ENCODE peak calls at places on chromosomes 2 and 18, in six cellular contexts. Y is vagina; X is HT1080; J is HFFc6; E is activated CD4-positive, CD25-positive, alpha-beta regulatory T cell; D is effector CD8-positive, alpha-beta T cell. Q is an unnamed sample.

GRCh38 chr2:138267902-138268254 is 233.7 kb upstream of the SPOPL start:
- DNase-seq in D (no peak), E (no peak), Y (no peak), J (no peak), X (no peak), Q (no peak)

GRCh38 chr2:203782262-203782976 is 76.0 kb downstream of the CD28 start:
- DNase-seq in D (peak), Y (no peak), J (peak), X (peak), E (peak), Q (peak)

GRCh38 chr2:170818294-170819104 is 1.8 kb downstream of the GAD1 start:
- DNase-seq in E (no peak), J (no peak), D (no peak), X (no peak), Y (no peak), Q (peak)

GRCh38 chr2:2662037-2662846 is 331.2 kb upstream of the MYT1L start:
- DNase-seq in X (no peak), D (no peak), E (no peak), Y (no peak), J (no peak), Q (no peak)

GRCh38 chr2:121359937-121360565 is 75.0 kb upstream of the TFCP2L1 start:
- DNase-seq in D (no peak), J (no peak), X (no peak), Y (no peak), E (no peak), Q (no peak)

GRCh38 chr2:120066708-120067547 is 54.1 kb downstream of the EPB41L5 start:
- DNase-seq in Y (no peak), J (no peak), X (no peak), E (no peak), D (no peak), Q (no peak)

GRCh38 chr2:15040429-15041084 is 408.0 kb downstream of the LRATD1 start:
- DNase-seq in D (no peak), E (no peak), X (no peak), J (no peak), Y (no peak), Q (no peak)

GRCh38 chr2:26399781-26400376 is 1.8 kb upstream of the DRC1 start:
- DNase-seq in Y (no peak), J (no peak), E (no peak), D (no peak), X (no peak), Q (no peak)

GRCh38 chr2:41400057-41400665 is 647.7 kb upstream of the PKDCC start:
- DNase-seq in Y (no peak), J (no peak), E (no peak), X (peak), D (no peak), Q (peak)

GRCh38 chr18:69759046-69759445 is 188.6 kb downstream of the CD226 start:
- DNase-seq in E (no peak), X (no peak), D (no peak), J (no peak), Y (no peak), Q (no peak)

GRCh38 chr2:206790311-206790935 is 25.0 kb downstream of the FASTKD2 start:
- DNase-seq in X (no peak), D (no peak), Y (no peak), E (no peak), J (peak), Q (no peak)

GRCh38 chr18:12309683-12310198 is 1.7 kb downstream of the TUBB6 start:
- DNase-seq in Y (peak), J (peak), X (no peak), D (no peak), E (no peak), Q (no peak)

GRCh38 chr2:196230051-196230450 is 58.7 kb upstream of the STK17B start:
- DNase-seq in E (no peak), D (no peak), J (no peak), Y (no peak), X (no peak), Q (no peak)

GRCh38 chr2:40653829-40654228 is 201.9 kb upstream of the SLC8A1 start:
- DNase-seq in D (no peak), Y (no peak), X (peak), E (no peak), J (peak), Q (no peak)

GRCh38 chr2:201362396-201362795 is 5.3 kb upstream of the FLACC1 start:
- DNase-seq in J (peak), E (no peak), D (no peak), X (peak), Y (no peak), Q (no peak)

GRCh38 chr2:13006829-13007715 is 290.3 kb downstream of the TRIB2 start:
- DNase-seq in D (peak), E (peak), J (peak), X (peak), Y (no peak), Q (peak)

GRCh38 chr18:43664487-43665008 is 387.3 kb upstream of the SYT4 start:
- DNase-seq in E (no peak), J (no peak), Y (no peak), X (no peak), D (no peak), Q (no peak)

GRCh38 chr2:111157798-111158197 is 37.1 kb downstream of the BCL2L11 start:
- DNase-seq in J (no peak), E (no peak), Y (no peak), D (no peak), X (no peak), Q (no peak)

GRCh38 chr18:4319738-4320677 is 135.1 kb downstream of the DLGAP1 start:
- DNase-seq in X (no peak), E (no peak), D (no peak), J (no peak), Y (no peak), Q (no peak)

GRCh38 chr2:218311543-218311884 is 19.2 kb upstream of the TMBIM1 start:
- DNase-seq in Y (no peak), J (no peak), E (no peak), D (no peak), X (no peak), Q (no peak)

GRCh38 chr2:216665717-216666116 is 29.6 kb downstream of the IGFBP5 start:
- DNase-seq in Y (no peak), D (no peak), E (no peak), J (no peak), X (no peak), Q (peak)

GRCh38 chr2:157838442-157839161 is 37.5 kb downstream of the ACVR1 start:
- DNase-seq in E (no peak), J (peak), X (peak), Y (no peak), D (no peak), Q (peak)

GRCh38 chr2:138724296-138724695 is 55.9 kb downstream of the NXPH2 start:
- DNase-seq in J (no peak), E (no peak), X (no peak), Y (no peak), D (no peak), Q (no peak)

GRCh38 chr2:217147751-217148318 is 288.0 kb upstream of the TNP1 start:
- DNase-seq in X (no peak), J (no peak), D (no peak), E (no peak), Y (no peak), Q (no peak)